ENCODE peak calls at places on chromosomes 16 and 17, in seven cellular contexts. T is NCI-H774; A is IMR-90; I is hippocampal formation; R is stimulated activated naive CD8-positive, alpha-beta T cell treated with anti-CD3 and anti-CD28 coated beads, Interleukin-15, amount 100 ng/mL, for 72 hours; K is activated CD8-positive, alpha-beta T cell treated with anti-CD3 and anti-CD28 coated beads for 36 hours; Z is PC-9. S is an unnamed sample.

GRCh38 chr16:84718-85452 is 6.9 kb downstream of the MPG start:
- DNase-seq in T (peak; percentile 18), A (peak; percentile 96), I (no peak), R (peak; percentile 86), K (peak; percentile 92), Z (no peak), S (peak; percentile 66)

GRCh38 chr17:49388692-49389513 is 25.8 kb downstream of the PHB1 start:
- DNase-seq in T (no peak), A (peak; percentile 28), I (no peak), R (no peak), K (no peak), Z (no peak), S (no peak)

GRCh38 chr16:27572711-27573110 is 22.8 kb downstream of the KATNIP start:
- DNase-seq in T (no peak), A (no peak), I (no peak), R (no peak), K (no peak), Z (no peak), S (no peak)

GRCh38 chr17:27996157-27997043 is 46.1 kb upstream of the NLK start:
- DNase-seq in T (peak; percentile 14), A (no peak), I (no peak), R (no peak), K (no peak), Z (no peak), S (no peak)

GRCh38 chr17:3916013-3916696 is at the start of gene P2RX1:
- DNase-seq in T (no peak), A (no peak), I (no peak), R (peak; percentile 64), K (peak; percentile 78), Z (no peak), S (no peak)

GRCh38 chr16:17836868-17837602 is 366.3 kb upstream of the XYLT1 start:
- DNase-seq in T (no peak), A (peak; percentile 98), I (no peak), R (no peak), K (no peak), Z (peak; percentile 54), S (peak; percentile 84)

GRCh38 chr17:30378191-30378796 is 433 bp upstream of the CPD start:
- DNase-seq in T (no peak), A (peak; percentile 11), I (no peak), R (peak; percentile 71), K (peak; percentile 72), Z (no peak), S (no peak)

GRCh38 chr17:55377885-55378284 is 43.8 kb downstream of the MMD start:
- DNase-seq in T (no peak), A (no peak), I (no peak), R (no peak), K (no peak), Z (no peak), S (no peak)

GRCh38 chr17:82428546-82428945 is 10.2 kb upstream of the OGFOD3 start:
- DNase-seq in T (no peak), A (no peak), I (no peak), R (no peak), K (no peak), Z (no peak), S (no peak)

GRCh38 chr17:80036715-80037477 is 454 bp downstream of the CCDC40 start:
- DNase-seq in T (peak; percentile 70), A (no peak), I (no peak), R (peak; percentile 40), K (peak; percentile 33), Z (no peak), S (no peak)

GRCh38 chr17:82249896-82250581 is 21.2 kb downstream of the SLC16A3 start:
- DNase-seq in T (no peak), A (no peak), I (no peak), R (no peak), K (no peak), Z (no peak), S (no peak)

GRCh38 chr17:28968269-28968913 is 17.1 kb upstream of the PHF12 start:
- DNase-seq in T (no peak), A (no peak), I (no peak), R (no peak), K (no peak), Z (no peak), S (no peak)

GRCh38 chr17:63694229-63694973 is 5.5 kb downstream of the LIMD2 start:
- DNase-seq in T (no peak), A (no peak), I (no peak), R (peak; percentile 33), K (no peak), Z (no peak), S (no peak)

GRCh38 chr17:17805575-17805974 is 31.2 kb downstream of the SREBF1 start:
- DNase-seq in T (no peak), A (no peak), I (no peak), R (no peak), K (no peak), Z (no peak), S (no peak)

GRCh38 chr17:61354895-61355294 is 44.7 kb upstream of the TBX2 start:
- DNase-seq in T (no peak), A (no peak), I (no peak), R (no peak), K (no peak), Z (no peak), S (no peak)

GRCh38 chr16:57694556-57695377 is at the start of gene DRC7:
- DNase-seq in T (peak; percentile 61), A (peak; percentile 13), I (peak; percentile 31), R (peak; percentile 37), K (peak; percentile 46), Z (no peak), S (peak; percentile 65)

S was measured in RWPE1.